ENCODE peak calls at places on chromosomes 5 and 9, in nine cellular contexts. Z is brain microvascular endothelial cell; Q is Panc1; B is CD8-positive, alpha-beta T cell; C is IMR-90; R is HCT116; A is endodermal cell; S is mammary epithelial cell; J is aorta. T is an unnamed sample. For H3K27me3, the result is how much of the 10 kb centered on the place peaks cover.

GRCh38 chr5:53340956-53341750 is 139.3 kb upstream of the FST start:
- DNase-seq in R (no peak), B (no peak), A (no peak), Q (no peak), Z (no peak), S (no peak), J (no peak), C (no peak), T (no peak)

GRCh38 chr5:177328545-177329231 is 17.0 kb upstream of the MXD3 start:
- DNase-seq in A (no peak), R (no peak), S (no peak), J (no peak), C (no peak), Z (no peak), Q (no peak), B (no peak), T (no peak)

GRCh38 chr5:73201547-73202513 is 28.8 kb downstream of the TMEM174 start:
- DNase-seq in S (peak), C (peak), J (peak), A (peak), Q (peak), R (peak), Z (peak), B (peak), T (peak)

GRCh38 chr5:14556015-14556414 is 25.6 kb upstream of the OTULINL start:
- DNase-seq in R (no peak), Z (no peak), C (no peak), J (no peak), A (no peak), Q (no peak), S (no peak), B (no peak), T (no peak)

GRCh38 chr9:109653470-109653869 is 126.5 kb upstream of the PALM2AKAP2 start:
- DNase-seq in Q (no peak), Z (no peak), A (no peak), J (no peak), R (no peak), S (no peak), C (no peak), B (no peak), T (no peak)

GRCh38 chr5:120152472-120152871 is 311.6 kb upstream of the PRR16 start:
- DNase-seq in C (peak), B (no peak), S (peak), R (no peak), Q (peak), J (no peak), Z (peak), A (no peak), T (no peak)

GRCh38 chr5:72079288-72079687 is 28.0 kb upstream of the MAP1B start:
- DNase-seq in Q (no peak), A (peak), C (no peak), J (no peak), S (no peak), Z (no peak), B (no peak), R (no peak), T (no peak)

GRCh38 chr9:126661521-126662251 is 48.0 kb downstream of the LMX1B start:
- DNase-seq in Q (no peak), J (no peak), C (peak), A (peak), R (peak), B (no peak), S (peak), Z (no peak), T (no peak)

GRCh38 chr9:27791311-27791710 is 218.0 kb upstream of the C9orf72 start:
- DNase-seq in R (no peak), A (no peak), S (peak), B (no peak), Z (peak), C (no peak), Q (no peak), J (no peak), T (no peak)

GRCh38 chr9:127972316-127972871 is 8.4 kb downstream of the EEIG1 start:
- DNase-seq in A (peak), Q (no peak), S (no peak), Z (no peak), C (no peak), R (no peak), B (no peak), J (peak), T (no peak)

GRCh38 chr5:88722546-88722945 is 160.4 kb downstream of the MEF2C start:
- DNase-seq in A (peak), J (no peak), Q (no peak), R (no peak), B (no peak), C (no peak), S (no peak), Z (no peak), T (no peak)

GRCh38 chr5:57817001-57817453 is 334.4 kb upstream of the ACTBL2 start:
- DNase-seq in R (no peak), B (no peak), C (no peak), Z (no peak), Q (no peak), A (no peak), J (no peak), S (peak), T (no peak)

GRCh38 chr5:59133801-59134261 is 551.0 kb downstream of the RAB3C start:
- DNase-seq in S (peak), Q (no peak), R (no peak), A (no peak), C (peak), Z (peak), J (no peak), B (no peak), T (no peak)

GRCh38 chr5:55816342-55816741 is 34.8 kb upstream of the IL31RA start:
- DNase-seq in C (peak), J (no peak), B (no peak), R (no peak), S (peak), Z (peak), Q (no peak), A (no peak), T (no peak)

GRCh38 chr5:126851441-126852103 is 74.6 kb downstream of the LMNB1 start:
- DNase-seq in R (no peak), Q (no peak), S (no peak), B (no peak), C (no peak), J (no peak), A (peak), Z (no peak), T (no peak)

GRCh38 chr5:116442095-116442534 is 132.5 kb downstream of the SEMA6A start:
- DNase-seq in C (peak), R (no peak), Z (no peak), J (no peak), Q (no peak), S (peak), A (peak), B (no peak), T (no peak)

GRCh38 chr9:99118782-99119466 is 14.0 kb downstream of the TGFBR1 start:
- DNase-seq in C (no peak), J (peak), A (no peak), Z (no peak), R (no peak), S (no peak), Q (no peak), B (peak), T (no peak)

GRCh38 chr5:121979691-121980090 is 17.9 kb downstream of the SRFBP1 start:
- DNase-seq in R (no peak), S (no peak), C (no peak), A (no peak), Q (no peak), J (no peak), B (no peak), Z (no peak), T (no peak)

GRCh38 chr5:68683632-68684035 is 410.2 kb upstream of the SLC30A5 start:
- DNase-seq in C (peak), A (no peak), Z (peak), Q (peak), J (peak), B (no peak), S (peak), R (peak), T (peak)

GRCh38 chr9:690517-691111 is 150.9 kb upstream of the DMRT1 start:
- DNase-seq in Z (no peak), C (no peak), J (no peak), Q (no peak), R (no peak), B (no peak), A (peak), S (no peak), T (no peak)

GRCh38 chr9:133584559-133585476 is 24.4 kb downstream of the FAM163B start:
- DNase-seq in B (no peak), Q (no peak), S (no peak), J (no peak), Z (no peak), A (peak), R (no peak), C (no peak), T (no peak)

GRCh38 chr5:103362211-103362610 is 103.6 kb downstream of the MACIR start:
- DNase-seq in C (peak), Q (no peak), A (no peak), B (no peak), R (no peak), Z (no peak), J (no peak), S (no peak), T (no peak)

GRCh38 chr9:472676-473075 is 258.0 kb downstream of the DOCK8 start:
- DNase-seq in C (no peak), Z (no peak), S (no peak), R (no peak), J (no peak), B (no peak), Q (no peak), A (no peak), T (no peak)

GRCh38 chr9:121328476-121328875 is 41.6 kb downstream of the STOM start:
- DNase-seq in C (no peak), R (no peak), J (no peak), Q (no peak), B (no peak), Z (no peak), A (no peak), S (no peak), T (no peak)
- H3K27ac ChIP-seq in C (no peak), R (no peak), J (peak), Q (no peak), B (no peak), Z (no peak), A (no peak), S (no peak), T (no peak)

GRCh38 chr5:139884144-139884543 is 88.5 kb downstream of the PSD2 start:
- DNase-seq in J (no peak), A (no peak), C (no peak), Z (no peak), R (no peak), S (no peak), Q (no peak), B (no peak), T (no peak)

GRCh38 chr5:139885857-139886208 is 90.2 kb downstream of the PSD2 start:
- DNase-seq in Z (no peak), Q (no peak), C (no peak), S (no peak), A (no peak), R (no peak), J (no peak), B (no peak), T (no peak)

GRCh38 chr5:139884734-139885133 is 89.1 kb downstream of the PSD2 start:
- DNase-seq in J (no peak), A (no peak), C (no peak), Q (no peak), B (no peak), Z (no peak), R (no peak), S (no peak), T (no peak)

GRCh38 chr5:139886213-139886612 is 90.6 kb downstream of the PSD2 start:
- DNase-seq in Z (no peak), Q (no peak), A (no peak), R (no peak), B (no peak), C (no peak), S (no peak), J (no peak), T (no peak)

GRCh38 chr5:139885172-139885856 is 89.7 kb downstream of the PSD2 start:
- DNase-seq in Z (no peak), C (no peak), S (no peak), R (no peak), B (no peak), J (no peak), Q (no peak), A (no peak), T (no peak)
- H3K27me3 ChIP-seq in Z (under half), C (half or more), S (under half), R (under half), B (under half), J (under half), Q (under half), A (under half), T (under half)

GRCh38 chr9:38064842-38065368 is 4.1 kb downstream of the SHB start:
- DNase-seq in Q (no peak), Z (no peak), J (no peak), C (no peak), A (peak), B (no peak), S (no peak), R (no peak), T (no peak)

GRCh38 chr9:38066907-38067610 is 2.0 kb downstream of the SHB start:
- DNase-seq in Z (no peak), A (peak), B (no peak), R (no peak), S (peak), Q (no peak), C (no peak), J (peak), T (peak)

GRCh38 chr9:38066167-38066906 is 2.7 kb downstream of the SHB start:
- DNase-seq in C (no peak), Z (no peak), B (no peak), S (peak), J (no peak), Q (no peak), R (no peak), A (no peak), T (no peak)

GRCh38 chr9:38067611-38067891 is 1.5 kb downstream of the SHB start:
- DNase-seq in S (no peak), J (peak), Q (no peak), B (no peak), Z (no peak), A (no peak), R (no peak), C (no peak), T (no peak)

DNA sequence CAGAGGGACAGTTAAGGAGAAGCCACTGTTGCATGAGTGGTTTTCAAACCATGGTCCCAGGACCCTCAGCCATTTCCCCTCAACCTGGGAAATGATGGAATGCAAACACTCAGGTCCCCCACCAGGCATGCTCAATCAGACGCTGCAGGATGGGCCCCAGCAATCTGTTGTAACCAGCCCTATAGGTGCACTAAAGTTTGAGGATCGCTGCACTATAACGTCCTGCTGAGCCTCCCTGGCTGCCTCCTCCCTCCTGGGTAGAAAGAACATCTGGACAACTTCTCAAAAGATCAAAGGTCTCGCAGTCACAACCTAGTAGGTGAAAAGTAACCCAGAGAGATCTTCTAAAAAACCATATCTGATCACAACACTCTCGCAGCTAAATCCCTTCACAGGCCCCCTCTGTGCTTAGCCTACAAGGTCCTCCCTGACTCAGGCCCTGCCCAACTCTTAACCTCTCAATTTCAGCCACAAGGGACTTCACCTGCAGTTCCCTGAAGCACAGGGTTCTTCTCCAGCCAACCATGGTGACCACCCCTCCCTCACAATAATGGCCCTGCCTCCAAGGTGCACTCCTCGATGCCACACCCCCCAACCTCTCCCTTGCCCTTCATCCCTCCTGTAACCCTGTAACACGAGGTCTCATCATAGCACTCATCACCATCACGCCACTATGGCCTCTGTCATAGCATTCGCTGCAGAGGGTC is 3.5 kb downstream of the SHB start:
- DNase-seq in S (no peak), Q (no peak), B (no peak), C (no peak), J (no peak), Z (no peak), A (peak), R (no peak), T (no peak)
- H3K4me3 ChIP-seq in S (no peak), Q (peak), B (no peak), C (peak), J (no peak), Z (peak), A (peak), R (no peak), T (no peak)

DNA sequence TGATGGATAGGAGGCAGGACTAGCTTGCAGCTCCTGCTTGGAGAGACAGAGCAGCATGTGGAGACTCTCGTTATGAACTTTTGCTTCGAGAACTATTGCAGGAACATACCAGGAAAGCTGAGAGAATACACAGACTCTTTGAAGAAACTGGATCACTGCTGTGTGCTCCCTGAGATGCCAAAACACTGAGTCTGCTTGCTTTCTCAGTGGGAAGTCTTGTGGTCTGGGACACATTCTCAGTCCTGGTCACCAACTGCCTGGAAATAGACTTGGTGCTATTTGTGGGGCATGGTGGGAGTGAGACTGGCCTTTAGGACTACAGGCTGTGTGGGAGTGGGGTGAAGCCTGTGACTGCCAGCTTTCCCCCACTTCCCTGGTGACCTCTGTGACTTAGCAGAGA is 252.6 kb downstream of the MED10 start:
- DNase-seq in Q (no peak), A (no peak), Z (peak), S (no peak), C (no peak), R (no peak), B (no peak), J (no peak), T (no peak)
- H3K27ac ChIP-seq in Q (no peak), A (no peak), Z (no peak), S (no peak), C (no peak), R (no peak), B (no peak), J (no peak), T (no peak)

GRCh38 chr5:51385214-51385613 is 2.0 kb downstream of the ISL1 start:
- DNase-seq in R (no peak), C (no peak), A (no peak), S (no peak), J (no peak), B (no peak), Q (no peak), Z (no peak), T (no peak)
- H3K27me3 ChIP-seq in R (under half), C (half or more), A (half or more), S (half or more), J (under half), B (under half), Q (half or more), Z (half or more), T (under half)

DNA sequence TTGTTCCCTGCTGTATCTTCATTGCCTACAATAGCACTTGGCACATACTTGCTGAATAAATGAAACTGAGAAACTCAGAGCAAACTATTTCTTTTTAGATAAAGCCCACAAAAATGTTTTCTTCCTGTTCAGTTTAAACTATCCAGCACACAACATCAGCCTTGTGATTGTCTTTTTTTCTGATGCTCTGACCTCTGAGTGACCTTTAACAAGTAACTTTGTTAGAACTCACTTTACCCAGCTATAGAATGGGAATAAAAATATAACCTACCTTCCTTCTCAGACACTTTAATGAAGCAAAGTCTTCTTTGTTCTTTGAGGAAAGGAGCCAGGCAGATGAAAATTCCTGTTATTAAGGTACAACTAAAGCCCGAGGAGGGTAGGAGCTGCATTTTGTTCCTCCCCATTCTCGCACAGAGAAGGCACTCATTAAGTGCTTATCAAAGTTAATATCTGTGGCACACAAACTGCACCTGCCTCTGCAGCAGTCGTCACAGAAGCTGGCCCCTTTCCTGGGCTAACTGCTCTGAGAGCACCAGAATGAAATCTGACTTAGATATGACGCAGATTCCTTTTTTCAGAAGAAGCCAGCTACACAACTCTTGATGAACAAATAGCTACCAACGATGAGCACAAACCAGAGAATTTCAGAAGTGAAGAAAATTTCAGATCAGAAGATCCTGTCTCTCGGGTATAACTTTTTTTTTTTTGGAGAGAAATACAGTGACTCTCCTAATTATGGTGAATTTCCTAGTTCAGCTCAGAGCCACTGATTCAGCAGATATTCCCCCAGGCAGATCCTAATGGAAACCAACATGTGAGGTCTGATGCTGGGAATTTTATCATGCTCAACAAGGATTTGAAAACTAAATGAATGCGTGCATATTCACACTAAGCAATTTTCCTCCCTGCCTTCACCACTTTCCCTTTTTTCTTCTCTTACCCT is 31.0 kb upstream of the NR3C1 start:
- DNase-seq in A (no peak), J (no peak), R (no peak), S (no peak), C (no peak), Q (no peak), B (peak), Z (no peak), T (no peak)
- H3K4me3 ChIP-seq in A (no peak), J (no peak), R (no peak), S (no peak), C (no peak), Q (no peak), B (peak), Z (no peak), T (no peak)

T was measured in lung.